ENCODE peak calls at places on chromosomes 2 and 18, in eight cellular contexts. One of them, this sample, is unnamed.

GRCh38 chr18:57559311-57559710 is 27.2 kb downstream of the FECH start:
- DNase-seq in IMR-90: no peak
- DNase-seq in H9: no peak
- DNase-seq in activated CD8-positive, alpha-beta T cell treated with anti-CD3 and anti-CD28 coated beads for 36 hours: no peak
- DNase-seq in tibial nerve: no peak
- DNase-seq in GM13977: no peak
- DNase-seq in AG09309: no peak
- DNase-seq in B cell: no peak
- DNase-seq in this sample: no peak

GRCh38 chr2:151251012-151251411 is 10.7 kb downstream of the RBM43 start:
- DNase-seq in IMR-90: peak; percentile 92
- DNase-seq in H9: no peak
- DNase-seq in activated CD8-positive, alpha-beta T cell treated with anti-CD3 and anti-CD28 coated beads for 36 hours: no peak
- DNase-seq in tibial nerve: no peak
- DNase-seq in GM13977: no peak
- DNase-seq in AG09309: peak; percentile 68
- DNase-seq in B cell: no peak
- DNase-seq in this sample: no peak

GRCh38 chr18:67731853-67732252 is 215.3 kb upstream of the DSEL start:
- DNase-seq in IMR-90: peak; percentile 73
- DNase-seq in H9: no peak
- DNase-seq in activated CD8-positive, alpha-beta T cell treated with anti-CD3 and anti-CD28 coated beads for 36 hours: no peak
- DNase-seq in tibial nerve: no peak
- DNase-seq in GM13977: no peak
- DNase-seq in AG09309: no peak
- DNase-seq in B cell: no peak
- DNase-seq in this sample: no peak

GRCh38 chr2:166375736-166376487 is at the start of gene SCN9A:
- DNase-seq in IMR-90: peak; percentile 72
- DNase-seq in H9: peak; percentile 92
- DNase-seq in activated CD8-positive, alpha-beta T cell treated with anti-CD3 and anti-CD28 coated beads for 36 hours: peak; percentile 48
- DNase-seq in tibial nerve: peak; percentile 41
- DNase-seq in GM13977: peak; percentile 13
- DNase-seq in AG09309: no peak
- DNase-seq in B cell: peak; percentile 37
- DNase-seq in this sample: peak; percentile 88

GRCh38 chr2:36708119-36708741 is 11.7 kb downstream of the VIT start:
- DNase-seq in IMR-90: peak; percentile 17
- DNase-seq in H9: no peak
- DNase-seq in activated CD8-positive, alpha-beta T cell treated with anti-CD3 and anti-CD28 coated beads for 36 hours: no peak
- DNase-seq in tibial nerve: peak; percentile 30
- DNase-seq in GM13977: no peak
- DNase-seq in AG09309: no peak
- DNase-seq in B cell: no peak
- DNase-seq in this sample: no peak

GRCh38 chr2:148586528-148587128 is 57.9 kb upstream of the EPC2 start:
- DNase-seq in IMR-90: no peak
- DNase-seq in H9: no peak
- DNase-seq in activated CD8-positive, alpha-beta T cell treated with anti-CD3 and anti-CD28 coated beads for 36 hours: no peak
- DNase-seq in tibial nerve: no peak
- DNase-seq in GM13977: no peak
- DNase-seq in AG09309: no peak
- DNase-seq in B cell: no peak
- DNase-seq in this sample: no peak

GRCh38 chr2:240166191-240166590 is 25.7 kb upstream of the OTOS start:
- DNase-seq in IMR-90: no peak
- DNase-seq in H9: no peak
- DNase-seq in activated CD8-positive, alpha-beta T cell treated with anti-CD3 and anti-CD28 coated beads for 36 hours: no peak
- DNase-seq in tibial nerve: no peak
- DNase-seq in GM13977: no peak
- DNase-seq in AG09309: no peak
- DNase-seq in B cell: no peak
- DNase-seq in this sample: no peak

GRCh38 chr2:55500025-55500424 is 19.5 kb upstream of the CFAP36 start:
- DNase-seq in IMR-90: peak; percentile 74
- DNase-seq in H9: no peak
- DNase-seq in activated CD8-positive, alpha-beta T cell treated with anti-CD3 and anti-CD28 coated beads for 36 hours: no peak
- DNase-seq in tibial nerve: no peak
- DNase-seq in GM13977: no peak
- DNase-seq in AG09309: no peak
- DNase-seq in B cell: no peak
- DNase-seq in this sample: no peak

GRCh38 chr2:24083567-24084385 is 858 bp downstream of the TP53I3 start:
- DNase-seq in IMR-90: peak; percentile 79
- DNase-seq in H9: peak; percentile 89
- DNase-seq in activated CD8-positive, alpha-beta T cell treated with anti-CD3 and anti-CD28 coated beads for 36 hours: peak; percentile 73
- DNase-seq in tibial nerve: no peak
- DNase-seq in GM13977: peak; percentile 89
- DNase-seq in AG09309: peak; percentile 44
- DNase-seq in B cell: peak; percentile 84
- DNase-seq in this sample: no peak

GRCh38 chr2:101823849-101824248 is 126.3 kb downstream of the MAP4K4 start:
- DNase-seq in IMR-90: peak; percentile 75
- DNase-seq in H9: no peak
- DNase-seq in activated CD8-positive, alpha-beta T cell treated with anti-CD3 and anti-CD28 coated beads for 36 hours: no peak
- DNase-seq in tibial nerve: no peak
- DNase-seq in GM13977: no peak
- DNase-seq in AG09309: no peak
- DNase-seq in B cell: no peak
- DNase-seq in this sample: no peak

GRCh38 chr18:11521853-11522252 is 87.5 kb upstream of the SLC35G4 start:
- DNase-seq in IMR-90: no peak
- DNase-seq in H9: no peak
- DNase-seq in activated CD8-positive, alpha-beta T cell treated with anti-CD3 and anti-CD28 coated beads for 36 hours: no peak
- DNase-seq in tibial nerve: no peak
- DNase-seq in GM13977: no peak
- DNase-seq in AG09309: no peak
- DNase-seq in B cell: no peak
- DNase-seq in this sample: no peak

GRCh38 chr2:85419009-85419711 is 646 bp downstream of the SH2D6 start:
- DNase-seq in IMR-90: no peak
- DNase-seq in H9: no peak
- DNase-seq in activated CD8-positive, alpha-beta T cell treated with anti-CD3 and anti-CD28 coated beads for 36 hours: no peak
- DNase-seq in tibial nerve: no peak
- DNase-seq in GM13977: no peak
- DNase-seq in AG09309: no peak
- DNase-seq in B cell: no peak
- DNase-seq in this sample: no peak

GRCh38 chr2:47014564-47015051 is 99.0 kb upstream of the MCFD2 start:
- DNase-seq in IMR-90: no peak
- DNase-seq in H9: no peak
- DNase-seq in activated CD8-positive, alpha-beta T cell treated with anti-CD3 and anti-CD28 coated beads for 36 hours: no peak
- DNase-seq in tibial nerve: no peak
- DNase-seq in GM13977: no peak
- DNase-seq in AG09309: no peak
- DNase-seq in B cell: no peak
- DNase-seq in this sample: no peak

GRCh38 chr2:192546566-192546965 is 351.8 kb upstream of the TMEFF2 start:
- DNase-seq in IMR-90: no peak
- DNase-seq in H9: no peak
- DNase-seq in activated CD8-positive, alpha-beta T cell treated with anti-CD3 and anti-CD28 coated beads for 36 hours: no peak
- DNase-seq in tibial nerve: no peak
- DNase-seq in GM13977: no peak
- DNase-seq in AG09309: no peak
- DNase-seq in B cell: no peak
- DNase-seq in this sample: no peak

GRCh38 chr2:100018794-100019193 is 123.6 kb downstream of the AFF3 start:
- DNase-seq in IMR-90: peak; percentile 91
- DNase-seq in H9: no peak
- DNase-seq in activated CD8-positive, alpha-beta T cell treated with anti-CD3 and anti-CD28 coated beads for 36 hours: no peak
- DNase-seq in tibial nerve: no peak
- DNase-seq in GM13977: no peak
- DNase-seq in AG09309: no peak
- DNase-seq in B cell: no peak
- DNase-seq in this sample: no peak

GRCh38 chr2:48337871-48338270 is 192.1 kb upstream of the STON1 start:
- DNase-seq in IMR-90: no peak
- DNase-seq in H9: no peak
- DNase-seq in activated CD8-positive, alpha-beta T cell treated with anti-CD3 and anti-CD28 coated beads for 36 hours: no peak
- DNase-seq in tibial nerve: no peak
- DNase-seq in GM13977: no peak
- DNase-seq in AG09309: no peak
- DNase-seq in B cell: no peak
- DNase-seq in this sample: no peak

GRCh38 chr2:97806738-97807618 is 93.6 kb downstream of the ZAP70 start:
- DNase-seq in IMR-90: peak; percentile 69
- DNase-seq in H9: peak; percentile 81
- DNase-seq in activated CD8-positive, alpha-beta T cell treated with anti-CD3 and anti-CD28 coated beads for 36 hours: peak; percentile 90
- DNase-seq in tibial nerve: peak; percentile 75
- DNase-seq in GM13977: peak; percentile 68
- DNase-seq in AG09309: peak; percentile 21
- DNase-seq in B cell: peak; percentile 68
- DNase-seq in this sample: peak; percentile 82

GRCh38 chr2:273338-273737 is 8.6 kb downstream of the ACP1 start:
- DNase-seq in IMR-90: no peak
- DNase-seq in H9: no peak
- DNase-seq in activated CD8-positive, alpha-beta T cell treated with anti-CD3 and anti-CD28 coated beads for 36 hours: no peak
- DNase-seq in tibial nerve: no peak
- DNase-seq in GM13977: no peak
- DNase-seq in AG09309: no peak
- DNase-seq in B cell: no peak
- DNase-seq in this sample: no peak

GRCh38 chr2:85875613-85876012 is 13.2 kb downstream of the ST3GAL5 start:
- DNase-seq in IMR-90: no peak
- DNase-seq in H9: no peak
- DNase-seq in activated CD8-positive, alpha-beta T cell treated with anti-CD3 and anti-CD28 coated beads for 36 hours: no peak
- DNase-seq in tibial nerve: no peak
- DNase-seq in GM13977: no peak
- DNase-seq in AG09309: no peak
- DNase-seq in B cell: no peak
- DNase-seq in this sample: no peak

GRCh38 chr18:75073654-75074053 is 135.3 kb downstream of the PTGR3 start:
- DNase-seq in IMR-90: no peak
- DNase-seq in H9: no peak
- DNase-seq in activated CD8-positive, alpha-beta T cell treated with anti-CD3 and anti-CD28 coated beads for 36 hours: no peak
- DNase-seq in tibial nerve: no peak
- DNase-seq in GM13977: no peak
- DNase-seq in AG09309: no peak
- DNase-seq in B cell: no peak
- DNase-seq in this sample: no peak

GRCh38 chr18:63236990-63237389 is 82.6 kb downstream of the BCL2 start:
- DNase-seq in IMR-90: no peak
- DNase-seq in H9: no peak
- DNase-seq in activated CD8-positive, alpha-beta T cell treated with anti-CD3 and anti-CD28 coated beads for 36 hours: no peak
- DNase-seq in tibial nerve: peak; percentile 61
- DNase-seq in GM13977: no peak
- DNase-seq in AG09309: no peak
- DNase-seq in B cell: no peak
- DNase-seq in this sample: no peak

GRCh38 chr2:128457716-128458115 is 139.0 kb upstream of the HS6ST1 start:
- DNase-seq in IMR-90: no peak
- DNase-seq in H9: no peak
- DNase-seq in activated CD8-positive, alpha-beta T cell treated with anti-CD3 and anti-CD28 coated beads for 36 hours: no peak
- DNase-seq in tibial nerve: no peak
- DNase-seq in GM13977: no peak
- DNase-seq in AG09309: no peak
- DNase-seq in B cell: peak; percentile 3
- DNase-seq in this sample: no peak

GRCh38 chr2:14621874-14622273 is 10.6 kb upstream of the LRATD1 start:
- DNase-seq in IMR-90: no peak
- DNase-seq in H9: no peak
- DNase-seq in activated CD8-positive, alpha-beta T cell treated with anti-CD3 and anti-CD28 coated beads for 36 hours: no peak
- DNase-seq in tibial nerve: no peak
- DNase-seq in GM13977: no peak
- DNase-seq in AG09309: no peak
- DNase-seq in B cell: no peak
- DNase-seq in this sample: no peak

GRCh38 chr2:233832869-233833812 is 21.2 kb downstream of the HJURP start:
- DNase-seq in IMR-90: peak; percentile 73
- DNase-seq in H9: peak; percentile 90
- DNase-seq in activated CD8-positive, alpha-beta T cell treated with anti-CD3 and anti-CD28 coated beads for 36 hours: no peak
- DNase-seq in tibial nerve: no peak
- DNase-seq in GM13977: peak; percentile 52
- DNase-seq in AG09309: peak; percentile 48
- DNase-seq in B cell: no peak
- DNase-seq in this sample: peak; percentile 49
- TF ChIP-seq CTCF in IMR-90: peak; percentile 50
- TF ChIP-seq CTCF in H9: peak; percentile 73
- TF ChIP-seq CTCF in activated CD8-positive, alpha-beta T cell treated with anti-CD3 and anti-CD28 coated beads for 36 hours: no peak
- TF ChIP-seq CTCF in tibial nerve: no peak
- TF ChIP-seq CTCF in GM13977: peak; percentile 30
- TF ChIP-seq CTCF in AG09309: peak; percentile 65
- TF ChIP-seq CTCF in B cell: no peak
- TF ChIP-seq CTCF in this sample: peak; percentile 28

GRCh38 chr2:59584958-59585357 is 968.5 kb downstream of the BCL11A start:
- DNase-seq in IMR-90: no peak
- DNase-seq in H9: peak; percentile 72
- DNase-seq in activated CD8-positive, alpha-beta T cell treated with anti-CD3 and anti-CD28 coated beads for 36 hours: peak; percentile 38
- DNase-seq in tibial nerve: no peak
- DNase-seq in GM13977: no peak
- DNase-seq in AG09309: no peak
- DNase-seq in B cell: no peak
- DNase-seq in this sample: peak; percentile 14
- TF ChIP-seq CTCF in IMR-90: no peak
- TF ChIP-seq CTCF in H9: peak; percentile 77
- TF ChIP-seq CTCF in activated CD8-positive, alpha-beta T cell treated with anti-CD3 and anti-CD28 coated beads for 36 hours: no peak
- TF ChIP-seq CTCF in tibial nerve: no peak
- TF ChIP-seq CTCF in GM13977: no peak
- TF ChIP-seq CTCF in AG09309: no peak
- TF ChIP-seq CTCF in B cell: peak; percentile 21
- TF ChIP-seq CTCF in this sample: peak; percentile 30

DNA sequence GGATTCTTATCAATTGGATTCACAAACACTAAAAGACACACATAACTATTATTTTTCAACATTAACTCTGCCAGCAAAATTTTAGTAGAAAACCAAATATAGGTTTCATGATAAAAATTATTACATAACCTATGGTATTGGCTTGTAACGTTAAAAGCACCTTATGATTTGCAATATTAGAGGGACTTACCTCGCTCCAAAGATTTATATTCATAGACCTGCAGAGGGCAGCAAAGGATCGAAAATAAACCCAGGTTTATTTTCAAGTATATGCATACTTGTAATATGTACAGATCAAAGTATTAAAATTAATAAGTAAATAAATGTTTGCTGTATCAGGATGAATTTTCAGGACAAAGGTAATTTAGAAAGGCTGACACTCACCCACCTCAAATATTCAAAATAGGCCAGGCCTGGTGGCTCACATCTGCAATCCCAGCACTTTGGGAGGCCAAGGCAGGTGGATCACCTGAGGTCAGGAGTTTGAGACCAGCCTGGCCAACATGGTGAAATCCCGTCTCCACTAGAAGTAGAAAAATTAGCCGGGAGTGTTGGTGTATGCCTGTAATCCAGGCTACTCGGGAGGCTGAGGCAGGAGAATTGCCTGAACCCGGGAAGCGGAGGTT is 45.3 kb downstream of the LRPPRC start:
- DNase-seq in IMR-90: peak; percentile 51
- DNase-seq in H9: no peak
- DNase-seq in activated CD8-positive, alpha-beta T cell treated with anti-CD3 and anti-CD28 coated beads for 36 hours: peak; percentile 4
- DNase-seq in tibial nerve: no peak
- DNase-seq in GM13977: peak; percentile 7
- DNase-seq in AG09309: peak; percentile 1
- DNase-seq in B cell: no peak
- DNase-seq in this sample: no peak
- TF ChIP-seq CTCF in IMR-90: peak; percentile 45
- TF ChIP-seq CTCF in H9: peak; percentile 62
- TF ChIP-seq CTCF in activated CD8-positive, alpha-beta T cell treated with anti-CD3 and anti-CD28 coated beads for 36 hours: peak; percentile 39
- TF ChIP-seq CTCF in tibial nerve: no peak
- TF ChIP-seq CTCF in GM13977: peak; percentile 29
- TF ChIP-seq CTCF in AG09309: peak; percentile 31
- TF ChIP-seq CTCF in B cell: peak; percentile 70
- TF ChIP-seq CTCF in this sample: peak; percentile 29

GRCh38 chr2:9994462-9994861 is 43.0 kb downstream of the GRHL1 start:
- DNase-seq in IMR-90: no peak
- DNase-seq in H9: no peak
- DNase-seq in activated CD8-positive, alpha-beta T cell treated with anti-CD3 and anti-CD28 coated beads for 36 hours: no peak
- DNase-seq in tibial nerve: no peak
- DNase-seq in GM13977: no peak
- DNase-seq in AG09309: no peak
- DNase-seq in B cell: no peak
- DNase-seq in this sample: no peak
- TF ChIP-seq CTCF in IMR-90: no peak
- TF ChIP-seq CTCF in H9: no peak
- TF ChIP-seq CTCF in activated CD8-positive, alpha-beta T cell treated with anti-CD3 and anti-CD28 coated beads for 36 hours: no peak
- TF ChIP-seq CTCF in tibial nerve: no peak
- TF ChIP-seq CTCF in GM13977: no peak
- TF ChIP-seq CTCF in AG09309: no peak
- TF ChIP-seq CTCF in B cell: no peak
- TF ChIP-seq CTCF in this sample: no peak